ENCODE peak calls at places on chromosomes 5 and 9, in nine cellular contexts. R, I, C, N, E, F, L, Z and K are unnamed samples.

GRCh38 chr9:124022201-124023121 is 10.9 kb downstream of the LHX2 start:
- DNase-seq in R (no peak), I (no peak), C (no peak), N (no peak), E (peak), F (no peak), L (no peak), Z (no peak), K (no peak)

GRCh38 chr5:39016587-39017275 is 57.5 kb downstream of the RICTOR start:
- DNase-seq in R (no peak), I (no peak), C (no peak), N (peak), E (no peak), F (no peak), L (no peak), Z (peak), K (no peak)

GRCh38 chr5:178203670-178204204 is 596 bp upstream of the HNRNPAB start:
- DNase-seq in R (no peak), I (no peak), C (no peak), N (no peak), E (no peak), F (no peak), L (no peak), Z (no peak), K (no peak)

GRCh38 chr9:85425153-85425611 is 316.6 kb downstream of the AGTPBP1 start:
- DNase-seq in R (peak), I (peak), C (no peak), N (peak), E (peak), F (peak), L (peak), Z (peak), K (no peak)

GRCh38 chr9:106860731-106861584 is 2.0 kb upstream of the ZNF462 start:
- DNase-seq in R (no peak), I (no peak), C (no peak), N (no peak), E (peak), F (no peak), L (peak), Z (peak), K (no peak)

GRCh38 chr9:33489070-33489469 is 15.3 kb upstream of the NOL6 start:
- DNase-seq in R (no peak), I (no peak), C (no peak), N (no peak), E (peak), F (no peak), L (no peak), Z (peak), K (no peak)

GRCh38 chr9:13487936-13488335 is 208.4 kb upstream of the MPDZ start:
- DNase-seq in R (no peak), I (no peak), C (no peak), N (peak), E (no peak), F (no peak), L (peak), Z (no peak), K (no peak)

GRCh38 chr5:175652741-175653663 is 4.9 kb upstream of the HRH2 start:
- DNase-seq in R (peak), I (no peak), C (no peak), N (no peak), E (peak), F (no peak), L (no peak), Z (peak), K (no peak)

GRCh38 chr5:35679351-35679750 is 61.7 kb downstream of the SPEF2 start:
- DNase-seq in R (no peak), I (no peak), C (no peak), N (no peak), E (no peak), F (no peak), L (no peak), Z (no peak), K (no peak)

GRCh38 chr5:116507051-116507537 is 67.5 kb downstream of the SEMA6A start:
- DNase-seq in R (no peak), I (no peak), C (no peak), N (no peak), E (no peak), F (no peak), L (no peak), Z (no peak), K (no peak)

GRCh38 chr5:32202394-32202793 is 28.3 kb upstream of the GOLPH3 start:
- DNase-seq in R (no peak), I (no peak), C (no peak), N (no peak), E (no peak), F (no peak), L (no peak), Z (no peak), K (no peak)

GRCh38 chr5:151671979-151672378 is 14.7 kb downstream of the SPARC start:
- DNase-seq in R (no peak), I (no peak), C (no peak), N (no peak), E (no peak), F (peak), L (no peak), Z (peak), K (no peak)

GRCh38 chr5:154771383-154771901 is 16.3 kb downstream of the LARP1 start:
- DNase-seq in R (no peak), I (no peak), C (no peak), N (no peak), E (peak), F (peak), L (no peak), Z (peak), K (no peak)

GRCh38 chr5:146620663-146621051 is 104.7 kb upstream of the GPR151 start:
- DNase-seq in R (no peak), I (no peak), C (peak), N (no peak), E (peak), F (no peak), L (no peak), Z (no peak), K (peak)